ENCODE peak calls at places on chromosomes 2 and 18, in seven cellular contexts. I, Z, X, S, Y, J and Q are unnamed samples.

GRCh38 chr2:7704296-7704865 is 787.2 kb downstream of the RNF144A start:
- DNase-seq in J (no peak), Y (no peak), X (peak), Z (no peak), I (no peak), S (no peak), Q (no peak)

GRCh38 chr18:45962461-45962860 is 4.7 kb downstream of the EPG5 start:
- DNase-seq in Y (no peak), J (no peak), Z (no peak), X (peak), S (no peak), I (no peak), Q (no peak)

GRCh38 chr18:48909721-48910120 is 41.0 kb downstream of the SMAD7 start:
- DNase-seq in Y (no peak), S (no peak), J (no peak), Z (no peak), I (no peak), X (no peak), Q (no peak)

GRCh38 chr2:66024396-66024795 is 410.5 kb upstream of the MEIS1 start:
- DNase-seq in J (peak), Y (no peak), X (no peak), Z (no peak), S (no peak), I (no peak), Q (peak)

GRCh38 chr2:241499146-241499965 is 9.0 kb downstream of the STK25 start:
- DNase-seq in I (no peak), S (peak), J (no peak), X (no peak), Z (no peak), Y (no peak), Q (no peak)

GRCh38 chr2:218036371-218036770 is 32.7 kb upstream of the RUFY4 start:
- DNase-seq in J (no peak), Y (no peak), S (no peak), Z (no peak), I (no peak), X (no peak), Q (no peak)

GRCh38 chr18:78297048-78297447 is 682.6 kb upstream of the SALL3 start:
- DNase-seq in Y (no peak), I (no peak), J (no peak), S (no peak), X (no peak), Z (no peak), Q (no peak)

GRCh38 chr2:216491757-216492635 is 6.6 kb upstream of the RPL37A start:
- DNase-seq in Z (no peak), Y (no peak), I (no peak), S (peak), X (no peak), J (no peak), Q (no peak)

GRCh38 chr2:72803626-72804320 is 22.1 kb downstream of the EXOC6B start:
- DNase-seq in I (no peak), X (no peak), Z (no peak), S (no peak), J (no peak), Y (no peak), Q (no peak)

GRCh38 chr2:45168731-45169338 is 159.6 kb upstream of the SIX2 start:
- DNase-seq in Y (no peak), Z (no peak), X (no peak), J (peak), I (no peak), S (no peak), Q (no peak)

GRCh38 chr2:28673338-28673737 is 78.3 kb upstream of the PPP1CB start:
- DNase-seq in Z (no peak), J (no peak), Y (no peak), I (no peak), X (no peak), S (no peak), Q (no peak)

GRCh38 chr2:16744521-16744920 is 78.9 kb upstream of the CYRIA start:
- DNase-seq in X (no peak), Y (no peak), I (no peak), J (no peak), S (no peak), Z (no peak), Q (no peak)

GRCh38 chr2:27800856-27801255 is 29.3 kb downstream of the MRPL33 start:
- DNase-seq in X (no peak), I (no peak), S (no peak), J (peak), Y (no peak), Z (no peak), Q (no peak)

GRCh38 chr2:10028988-10029874 is 14.1 kb upstream of the KLF11 start:
- DNase-seq in I (no peak), S (peak), X (no peak), Y (no peak), J (peak), Z (peak), Q (no peak)

GRCh38 chr18:66764225-66764624 is 160.3 kb upstream of the CDH19 start:
- DNase-seq in S (no peak), I (no peak), J (no peak), X (no peak), Y (no peak), Z (no peak), Q (no peak)

GRCh38 chr2:200585730-200586643 is at the start of gene AOX1:
- DNase-seq in Y (peak), X (peak), J (no peak), Z (no peak), I (peak), S (peak), Q (no peak)

GRCh38 chr18:2406544-2406943 is 164.8 kb downstream of the METTL4 start:
- DNase-seq in X (peak), Z (no peak), S (no peak), I (no peak), J (no peak), Y (no peak), Q (no peak)

GRCh38 chr2:235498556-235499305 is 4.9 kb downstream of the AGAP1 start:
- DNase-seq in X (no peak), J (peak), S (no peak), I (no peak), Y (no peak), Z (no peak), Q (no peak)

GRCh38 chr2:133484106-133484505 is 84.2 kb downstream of the NCKAP5 start:
- DNase-seq in Y (no peak), I (no peak), X (no peak), J (no peak), Z (no peak), S (no peak), Q (no peak)

GRCh38 chr2:53740170-53740569 is 27.4 kb upstream of the CHAC2 start:
- DNase-seq in I (no peak), Z (no peak), J (no peak), Y (no peak), S (peak), X (peak), Q (peak)

GRCh38 chr2:219439518-219439917 is 4.9 kb downstream of the SPEG start:
- DNase-seq in X (no peak), I (no peak), Z (no peak), J (no peak), S (no peak), Y (no peak), Q (no peak)

GRCh38 chr2:110980613-110981062 is 140.1 kb upstream of the BCL2L11 start:
- DNase-seq in I (no peak), J (no peak), Y (no peak), S (no peak), Z (no peak), X (no peak), Q (no peak)

GRCh38 chr2:181471227-181471626 is 14.0 kb downstream of the ITGA4 start:
- DNase-seq in I (no peak), Z (no peak), X (peak), Y (no peak), J (no peak), S (no peak), Q (no peak)

GRCh38 chr2:8543065-8543411 is 138.8 kb upstream of the ID2 start:
- DNase-seq in Y (no peak), I (no peak), X (no peak), J (no peak), S (no peak), Z (no peak), Q (no peak)

GRCh38 chr2:58070765-58071164 is 24.2 kb downstream of the VRK2 start:
- DNase-seq in X (no peak), Y (no peak), S (no peak), J (no peak), I (no peak), Z (no peak), Q (no peak)

DNA sequence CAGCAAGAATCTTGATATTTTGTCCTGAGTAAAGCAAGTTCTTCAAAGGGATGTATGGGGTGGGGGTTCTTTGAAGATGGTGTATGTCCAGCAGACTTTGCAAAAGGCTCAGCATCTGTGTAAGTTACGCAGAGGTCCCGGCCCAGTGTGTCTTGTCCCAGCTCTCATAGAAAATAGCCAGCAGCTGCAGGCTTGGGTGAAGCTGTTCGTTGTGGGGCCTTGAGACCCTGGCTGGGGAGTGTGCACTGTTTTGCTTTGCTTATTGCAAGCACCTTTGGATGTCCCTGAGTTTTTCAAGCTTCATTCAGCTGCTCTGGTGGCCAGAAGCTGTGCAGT is 361.2 kb upstream of the NT5C1B start:
- DNase-seq in Y (no peak), X (no peak), J (no peak), S (no peak), I (no peak), Z (no peak), Q (no peak)
- H3K4me3 ChIP-seq in Y (no peak), X (no peak), J (no peak), S (no peak), I (no peak), Z (no peak), Q (no peak)

DNA sequence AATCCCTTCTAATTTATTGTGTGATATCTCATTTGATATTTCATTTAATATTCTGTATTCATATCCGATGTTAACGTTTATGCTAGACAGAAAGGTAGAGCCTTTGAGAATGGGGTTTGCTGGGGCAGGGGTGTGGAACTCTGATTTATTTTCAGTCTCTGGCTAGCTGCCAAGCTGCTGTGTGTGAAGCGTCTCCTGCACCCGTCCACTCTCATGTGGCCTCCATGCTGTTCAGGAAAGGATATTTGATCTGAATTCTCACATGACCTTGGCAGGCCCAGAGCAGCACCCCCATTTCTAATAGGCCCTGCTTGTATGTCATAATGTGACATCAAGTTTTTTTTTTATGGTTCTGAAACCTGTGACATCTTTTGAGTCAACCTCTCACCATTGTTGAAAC is 1.6 kb downstream of the IL1R1 start:
- DNase-seq in Z (no peak), X (peak), Y (no peak), S (no peak), J (no peak), I (no peak), Q (no peak)
- H3K4me3 ChIP-seq in Z (no peak), X (peak), Y (peak), S (no peak), J (no peak), I (peak), Q (no peak)

DNA sequence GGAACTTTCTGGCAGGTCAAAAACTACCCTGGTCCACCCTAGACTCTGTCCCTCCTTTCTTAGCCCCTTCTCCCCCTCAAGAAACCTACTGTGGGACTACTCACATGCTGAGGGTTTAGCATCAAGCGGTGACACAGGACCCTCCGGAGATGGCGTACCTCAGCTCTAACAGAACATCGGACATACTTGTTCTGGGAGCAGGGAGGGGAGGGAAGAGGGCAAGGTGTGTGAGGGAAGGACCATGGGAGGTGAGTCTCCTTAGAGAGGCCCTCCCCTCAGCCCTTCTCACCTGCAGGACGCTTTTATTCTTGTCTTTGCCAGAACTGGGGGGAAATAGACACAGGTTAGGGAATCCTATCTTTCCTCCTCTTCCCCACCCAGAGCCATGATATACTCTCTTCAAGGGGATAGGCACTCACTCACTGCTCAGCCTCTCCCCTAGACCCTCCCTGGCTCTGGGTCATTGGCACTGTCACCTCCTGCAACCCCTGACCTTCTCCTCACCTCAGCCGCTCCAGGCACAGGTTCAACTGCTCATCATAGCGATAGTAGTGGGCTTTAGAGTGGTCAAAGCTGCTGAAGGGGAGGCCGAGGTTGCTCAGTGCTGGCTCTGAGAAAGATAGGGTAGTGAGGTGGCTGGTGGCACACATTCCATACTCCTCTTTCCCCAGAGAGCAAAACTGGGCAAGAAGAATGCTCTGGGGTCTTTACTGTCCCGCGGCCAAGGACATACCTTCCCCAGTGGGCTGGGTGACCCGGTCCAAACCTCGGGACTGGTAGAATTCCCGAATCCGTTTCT is 1.8 kb downstream of the PCGF1 start:
- DNase-seq in S (no peak), X (no peak), Z (no peak), Y (no peak), J (no peak), I (no peak), Q (no peak)
- H3K4me3 ChIP-seq in S (peak), X (peak), Z (peak), Y (no peak), J (no peak), I (peak), Q (no peak)

GRCh38 chr2:96927420-96928171 is 57.7 kb upstream of the SEMA4C start:
- DNase-seq in Z (no peak), X (no peak), S (peak), J (peak), Y (peak), I (no peak), Q (no peak)
- H3K4me3 ChIP-seq in Z (no peak), X (no peak), S (peak), J (no peak), Y (peak), I (peak), Q (no peak)

GRCh38 chr2:26141145-26141769 is 31.6 kb upstream of the GAREM2 start:
- DNase-seq in S (no peak), J (no peak), Y (no peak), I (no peak), X (no peak), Z (no peak), Q (no peak)

GRCh38 chr2:26144031-26144430 is 28.9 kb upstream of the GAREM2 start:
- DNase-seq in Y (no peak), Z (no peak), X (no peak), I (no peak), S (no peak), J (no peak), Q (no peak)

GRCh38 chr2:26150243-26150642 is 22.6 kb upstream of the GAREM2 start:
- DNase-seq in Z (no peak), J (no peak), S (no peak), X (no peak), Y (no peak), I (no peak), Q (no peak)

GRCh38 chr2:26148501-26148900 is 24.4 kb upstream of the GAREM2 start:
- DNase-seq in X (no peak), S (peak), Y (no peak), J (no peak), Z (no peak), I (no peak), Q (no peak)

DNA sequence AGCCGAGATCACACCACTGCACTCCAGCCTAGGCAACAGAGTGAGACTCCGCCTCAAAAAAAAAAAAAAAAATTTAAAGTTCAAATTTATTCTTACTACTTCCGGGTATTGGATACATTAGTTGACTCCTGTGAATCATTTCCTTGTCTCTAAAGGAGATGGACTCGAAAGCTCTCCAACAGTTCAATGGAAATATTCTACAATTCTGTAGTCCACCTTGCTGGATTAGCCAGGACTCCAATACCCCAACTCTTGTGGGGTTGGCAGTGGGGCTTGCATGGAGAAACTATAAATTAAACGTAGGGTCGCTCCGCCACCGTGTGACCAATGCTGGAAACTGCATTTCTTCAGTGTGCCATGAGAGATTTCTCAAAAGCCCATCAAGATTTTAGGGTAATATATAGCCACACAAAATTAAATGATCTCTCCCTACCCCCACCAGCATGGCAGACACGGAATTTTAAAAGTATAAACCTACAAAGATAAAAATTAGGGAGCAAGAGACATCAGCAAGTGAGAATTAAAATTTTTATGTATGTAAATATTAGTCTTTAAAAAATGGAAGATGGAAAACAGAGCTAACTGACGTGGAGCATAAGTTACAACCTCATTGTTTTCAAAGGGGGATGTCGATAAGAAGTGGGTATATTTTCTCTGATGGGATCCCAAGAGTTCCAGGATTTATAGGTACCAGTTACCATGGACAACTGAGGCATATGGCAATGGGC is 27.8 kb upstream of the GAREM2 start:
- DNase-seq in X (peak), I (peak), Y (peak), S (peak), J (peak), Z (peak), Q (peak)
- H3K4me3 ChIP-seq in X (no peak), I (no peak), Y (no peak), S (no peak), J (no peak), Z (no peak), Q (no peak)

GRCh38 chr2:48248251-48248933 is 281.6 kb upstream of the STON1 start:
- DNase-seq in J (no peak), I (no peak), Z (no peak), X (peak), S (peak), Y (no peak), Q (no peak)

GRCh38 chr2:48250474-48250844 is 279.5 kb upstream of the STON1 start:
- DNase-seq in J (no peak), Z (no peak), I (no peak), S (no peak), Y (no peak), X (no peak), Q (no peak)

GRCh38 chr2:48249093-48249492 is 280.9 kb upstream of the STON1 start:
- DNase-seq in S (no peak), J (no peak), Z (no peak), Y (no peak), X (peak), I (no peak), Q (no peak)

GRCh38 chr2:48250943-48251342 is 279.0 kb upstream of the STON1 start:
- DNase-seq in X (peak), I (no peak), Z (no peak), S (no peak), Y (no peak), J (no peak), Q (no peak)

DNA sequence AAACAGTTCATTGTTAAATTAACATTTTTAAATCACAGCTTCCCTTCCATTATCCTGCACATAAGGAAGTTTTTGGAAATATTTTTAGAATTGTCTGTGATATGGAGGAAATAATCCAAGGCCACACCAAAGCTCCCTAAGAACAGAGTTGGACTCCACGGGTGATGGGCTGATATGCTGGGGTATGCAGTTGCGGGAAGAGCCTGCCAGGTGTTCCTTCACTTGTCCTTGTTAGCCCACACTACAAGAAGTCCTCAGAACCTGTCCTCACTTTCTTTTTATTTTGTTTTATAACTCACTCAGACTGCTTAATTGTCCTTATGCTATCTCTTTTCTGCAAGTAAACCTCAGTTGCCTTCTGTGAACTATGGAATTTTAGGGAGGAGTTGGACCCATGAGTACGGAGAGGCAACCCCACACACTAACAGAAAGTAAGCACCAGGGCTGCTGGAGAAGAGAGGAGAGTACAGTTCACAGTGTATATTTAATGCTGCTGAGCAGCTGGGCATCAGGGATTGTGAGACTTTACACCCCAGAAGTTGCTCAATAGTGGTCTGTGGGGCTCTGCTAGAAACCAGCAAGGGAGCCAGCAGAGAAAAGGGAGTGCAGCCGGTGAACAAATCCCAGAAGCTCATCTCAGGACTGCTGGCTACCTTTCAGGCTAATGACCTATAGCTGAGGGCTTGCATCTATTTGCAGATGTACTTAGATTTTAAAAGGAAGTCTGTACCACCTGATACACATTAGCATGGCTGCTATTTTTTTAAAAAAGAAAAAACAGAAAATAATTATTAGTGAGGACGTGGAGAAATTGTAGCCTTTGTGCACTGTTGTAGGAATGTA is 280.1 kb upstream of the STON1 start:
- DNase-seq in I (no peak), S (no peak), Y (no peak), X (peak), Z (no peak), J (peak), Q (peak)
- H3K4me3 ChIP-seq in I (no peak), S (no peak), Y (no peak), X (peak), Z (no peak), J (peak), Q (no peak)